ENCODE peak calls at places on chromosomes 13 and 19, in four cellular contexts. D is adipocyte, H is MM.1S, P is colonic mucosa. A is an unnamed sample. For H3K4me1, the result is how much of the 10 kb centered on the place peaks cover.

GRCh38 chr13:102726430-102726829 is 31.6 kb upstream of the METTL21C start:
- DNase-seq in D (no peak), H (peak), P (no peak), A (no peak)

GRCh38 chr13:48806522-48806921 is 152.8 kb downstream of the CYSLTR2 start:
- DNase-seq in D (no peak), H (no peak), P (no peak), A (no peak)

GRCh38 chr13:97301382-97302095 is 79.4 kb downstream of the MBNL2 start:
- DNase-seq in D (no peak), H (no peak), P (no peak), A (no peak)

GRCh38 chr13:95191821-95192220 is 109.4 kb downstream of the ABCC4 start:
- DNase-seq in D (peak), H (peak), P (peak), A (peak)

GRCh38 chr19:2600914-2601870 is 101.3 kb downstream of the GNG7 start:
- DNase-seq in D (no peak), H (no peak), P (no peak), A (peak)

GRCh38 chr19:33143897-33144405 is 12.0 kb downstream of the WDR88 start:
- DNase-seq in D (peak), H (peak), P (peak), A (peak)

GRCh38 chr13:35718084-35718483 is 241.6 kb upstream of the MAB21L1 start:
- DNase-seq in D (no peak), H (no peak), P (no peak), A (no peak)

GRCh38 chr19:4707956-4708650 is 15.5 kb downstream of the DPP9 start:
- DNase-seq in D (peak), H (no peak), P (no peak), A (no peak)

GRCh38 chr19:18742324-18742723 is 48.8 kb downstream of the COMP start:
- DNase-seq in D (no peak), H (no peak), P (no peak), A (no peak)

GRCh38 chr19:14197882-14198281 is 8.1 kb downstream of the ADGRL1 start:
- DNase-seq in D (no peak), H (no peak), P (no peak), A (no peak)

GRCh38 chr19:48842744-48843162 is 6.5 kb upstream of the HSD17B14 start:
- DNase-seq in D (peak), H (peak), P (peak), A (peak)

GRCh38 chr13:36447501-36447900 is 15.2 kb downstream of the CCNA1 start:
- DNase-seq in D (no peak), H (no peak), P (no peak), A (no peak)

GRCh38 chr13:109412232-109412935 is 374.0 kb downstream of the IRS2 start:
- DNase-seq in D (peak), H (no peak), P (peak), A (no peak)

GRCh38 chr19:5250127-5250659 is 90.4 kb downstream of the PTPRS start:
- DNase-seq in D (no peak), H (no peak), P (no peak), A (peak)

GRCh38 chr19:16417660-16418596 is 53.8 kb downstream of the EPS15L1 start:
- DNase-seq in D (peak), H (peak), P (peak), A (no peak)

GRCh38 chr19:30133803-30134202 is 191.8 kb downstream of the URI1 start:
- DNase-seq in D (no peak), H (no peak), P (no peak), A (no peak)

DNA sequence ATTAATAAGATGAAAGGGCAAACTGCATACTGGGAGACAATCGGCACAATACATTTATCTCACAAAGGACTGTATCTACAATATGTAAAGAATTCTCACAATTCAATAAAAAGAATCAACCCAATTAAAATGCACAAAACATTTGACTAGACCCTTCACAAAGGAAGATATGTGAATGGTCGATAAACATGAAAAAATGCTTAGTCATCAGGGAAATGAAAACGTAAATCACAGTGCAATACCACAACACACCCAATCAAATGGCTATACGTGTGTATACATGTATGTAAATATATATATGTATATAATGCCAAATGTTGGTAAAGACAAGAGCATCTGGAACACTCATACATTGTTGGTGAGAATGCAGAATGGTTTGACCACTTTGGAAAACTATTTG is 21.9 kb upstream of the RFC3 start:
- DNase-seq in D (no peak), H (no peak), P (no peak), A (no peak)
- H3K4me1 ChIP-seq in D (under half), H (under half), P (under half), A (under half)

GRCh38 chr19:12948597-12949362 is 3.1 kb downstream of the RAD23A start:
- DNase-seq in D (no peak), H (no peak), P (no peak), A (no peak)
- H3K4me1 ChIP-seq in D (under half), H (under half), P (under half), A (under half)

DNA sequence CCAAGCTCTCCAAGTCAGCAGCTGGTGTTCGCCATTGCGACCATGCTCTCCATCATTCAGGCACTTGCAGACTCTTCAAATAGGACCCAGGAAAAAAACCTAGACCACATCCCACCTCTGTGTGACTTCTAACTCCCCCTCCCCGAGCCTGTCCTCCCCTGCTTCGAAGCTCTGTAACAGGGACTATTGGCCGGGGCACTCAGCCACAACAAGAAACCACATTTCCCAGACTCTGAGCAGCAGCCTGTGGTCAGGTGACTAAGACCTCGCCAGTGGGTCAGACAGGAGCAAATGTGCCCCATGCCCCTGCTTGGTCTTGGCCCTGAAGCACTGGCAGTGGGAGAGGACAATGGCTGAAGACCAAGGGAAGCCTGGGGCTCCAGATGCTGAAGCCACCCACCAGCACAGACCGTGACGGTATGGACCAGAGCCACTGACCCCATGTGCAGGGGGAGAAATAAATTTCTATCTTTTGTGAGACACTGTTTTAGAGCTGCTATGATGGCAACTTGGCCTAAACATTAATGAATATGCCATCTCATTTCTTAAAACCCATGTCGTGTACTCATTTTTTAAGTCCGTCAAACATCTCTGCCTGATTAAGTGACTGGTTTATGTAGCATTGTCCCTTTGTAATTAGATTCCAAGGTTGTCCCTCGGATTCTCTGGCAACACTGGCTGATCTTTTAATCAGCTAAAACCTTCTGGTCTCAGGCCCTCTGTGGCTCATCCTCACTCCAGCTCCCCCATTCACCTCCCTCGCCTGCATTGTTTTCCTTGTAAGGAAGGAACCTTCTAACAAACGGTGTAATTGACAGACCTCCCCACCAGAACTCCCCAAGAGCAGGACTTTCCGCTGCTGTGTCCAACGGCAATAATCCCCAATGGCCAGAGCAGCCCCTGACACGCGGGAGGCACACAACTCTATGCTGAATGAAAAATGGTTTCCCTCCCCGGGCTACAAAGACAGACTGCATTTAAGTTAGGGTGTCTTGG is 98.5 kb downstream of the STK24 start:
- DNase-seq in D (no peak), H (no peak), P (no peak), A (no peak)
- H3K4me1 ChIP-seq in D (under half), H (under half), P (under half), A (under half)

GRCh38 chr19:47725759-47726401 is 12.7 kb downstream of the EHD2 start:
- DNase-seq in D (no peak), H (no peak), P (no peak), A (no peak)
- H3K4me1 ChIP-seq in D (half or more), H (under half), P (under half), A (under half)

GRCh38 chr13:45340422-45341033 is 455 bp downstream of the TPT1 start:
- DNase-seq in D (peak), H (peak), P (peak), A (peak)

GRCh38 chr13:45337803-45338202 is 3.2 kb downstream of the TPT1 start:
- DNase-seq in D (no peak), H (no peak), P (no peak), A (no peak)

GRCh38 chr13:45341034-45341798 is at the start of gene TPT1:
- DNase-seq in D (peak), H (peak), P (peak), A (peak)

GRCh38 chr13:45339399-45339798 is 1.6 kb downstream of the TPT1 start:
- DNase-seq in D (no peak), H (no peak), P (no peak), A (no peak)

DNA sequence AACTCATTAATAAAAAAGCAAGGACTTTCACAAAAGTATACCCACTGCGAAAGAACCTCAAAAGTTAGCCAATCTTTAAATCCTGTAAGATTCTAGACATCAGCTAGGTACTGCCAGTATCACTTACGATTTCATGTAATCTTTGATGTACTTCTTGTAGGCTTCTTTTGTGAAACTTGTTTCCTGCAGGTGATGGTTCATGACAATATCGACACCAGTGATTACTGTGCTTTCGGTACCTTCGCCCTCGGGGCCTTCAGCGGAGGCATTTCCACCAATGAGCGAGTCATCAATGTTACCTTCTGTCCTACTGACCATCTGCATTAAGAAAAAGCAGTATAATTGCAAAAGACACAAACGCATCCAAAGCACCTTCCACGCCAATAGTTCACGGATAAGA is 1.1 kb downstream of the TPT1 start:
- DNase-seq in D (no peak), H (peak), P (no peak), A (no peak)
- H3K4me1 ChIP-seq in D (half or more), H (under half), P (under half), A (under half)

A was measured in tibial artery.